ENCODE peak calls at places on chromosome 21, in nine cellular contexts. One of them, this sample, is unnamed.

GRCh38 chr21:43824250-43824882 is 35.0 kb downstream of the RRP1 start:
- DNase-seq in tibial artery: no peak
- DNase-seq in MM.1S: no peak
- DNase-seq in fibroblast of the aortic adventitia: peak
- DNase-seq in hepatocyte: no peak
- DNase-seq in HCT116: no peak
- DNase-seq in cardiac muscle cell: no peak
- DNase-seq in heart left ventricle: no peak
- DNase-seq in astrocyte of the spinal cord: peak
- DNase-seq in this sample: peak

GRCh38 chr21:43277481-43278351 is 108.9 kb downstream of the CRYAA start:
- DNase-seq in heart left ventricle: peak
- DNase-seq in astrocyte of the spinal cord: no peak
- DNase-seq in MM.1S: no peak
- DNase-seq in hepatocyte: no peak
- DNase-seq in HCT116: no peak
- DNase-seq in cardiac muscle cell: peak
- DNase-seq in tibial artery: no peak
- DNase-seq in fibroblast of the aortic adventitia: no peak
- DNase-seq in this sample: no peak

GRCh38 chr21:25862596-25862995 is 127.8 kb downstream of the GABPA start:
- DNase-seq in tibial artery: no peak
- DNase-seq in cardiac muscle cell: no peak
- DNase-seq in heart left ventricle: no peak
- DNase-seq in astrocyte of the spinal cord: peak
- DNase-seq in hepatocyte: no peak
- DNase-seq in HCT116: peak
- DNase-seq in fibroblast of the aortic adventitia: peak
- DNase-seq in MM.1S: peak
- DNase-seq in this sample: no peak

GRCh38 chr21:14836950-14837349 is 227.8 kb downstream of the NRIP1 start:
- DNase-seq in MM.1S: no peak
- DNase-seq in fibroblast of the aortic adventitia: peak
- DNase-seq in HCT116: no peak
- DNase-seq in astrocyte of the spinal cord: peak
- DNase-seq in tibial artery: no peak
- DNase-seq in heart left ventricle: no peak
- DNase-seq in hepatocyte: no peak
- DNase-seq in cardiac muscle cell: no peak
- DNase-seq in this sample: no peak

GRCh38 chr21:28615276-28615675 is 377.4 kb downstream of the LTN1 start:
- DNase-seq in cardiac muscle cell: no peak
- DNase-seq in HCT116: no peak
- DNase-seq in fibroblast of the aortic adventitia: peak
- DNase-seq in astrocyte of the spinal cord: peak
- DNase-seq in MM.1S: no peak
- DNase-seq in heart left ventricle: no peak
- DNase-seq in hepatocyte: no peak
- DNase-seq in tibial artery: no peak
- DNase-seq in this sample: peak

GRCh38 chr21:32469628-32470027 is 57.1 kb downstream of the EVA1C start:
- DNase-seq in hepatocyte: no peak
- DNase-seq in MM.1S: no peak
- DNase-seq in fibroblast of the aortic adventitia: no peak
- DNase-seq in heart left ventricle: no peak
- DNase-seq in astrocyte of the spinal cord: no peak
- DNase-seq in tibial artery: peak
- DNase-seq in HCT116: no peak
- DNase-seq in cardiac muscle cell: no peak
- DNase-seq in this sample: no peak

GRCh38 chr21:43585924-43586411 is 73.3 kb downstream of the HSF2BP start:
- DNase-seq in hepatocyte: peak
- DNase-seq in heart left ventricle: peak
- DNase-seq in MM.1S: no peak
- DNase-seq in HCT116: peak
- DNase-seq in cardiac muscle cell: peak
- DNase-seq in fibroblast of the aortic adventitia: peak
- DNase-seq in tibial artery: peak
- DNase-seq in astrocyte of the spinal cord: peak
- DNase-seq in this sample: peak

GRCh38 chr21:25964926-25965325 is 205.6 kb downstream of the APP start:
- DNase-seq in cardiac muscle cell: no peak
- DNase-seq in heart left ventricle: no peak
- DNase-seq in fibroblast of the aortic adventitia: no peak
- DNase-seq in astrocyte of the spinal cord: no peak
- DNase-seq in HCT116: no peak
- DNase-seq in MM.1S: no peak
- DNase-seq in hepatocyte: no peak
- DNase-seq in tibial artery: no peak
- DNase-seq in this sample: no peak

GRCh38 chr21:31347435-31348032 is 3.5 kb upstream of the TIAM1 start:
- DNase-seq in fibroblast of the aortic adventitia: peak
- DNase-seq in MM.1S: no peak
- DNase-seq in heart left ventricle: no peak
- DNase-seq in HCT116: no peak
- DNase-seq in tibial artery: no peak
- DNase-seq in cardiac muscle cell: peak
- DNase-seq in astrocyte of the spinal cord: peak
- DNase-seq in hepatocyte: peak
- DNase-seq in this sample: no peak

GRCh38 chr21:31351438-31351837 is 7.4 kb upstream of the TIAM1 start:
- DNase-seq in fibroblast of the aortic adventitia: peak
- DNase-seq in cardiac muscle cell: no peak
- DNase-seq in heart left ventricle: no peak
- DNase-seq in tibial artery: no peak
- DNase-seq in hepatocyte: peak
- DNase-seq in HCT116: no peak
- DNase-seq in MM.1S: no peak
- DNase-seq in astrocyte of the spinal cord: peak
- DNase-seq in this sample: no peak

GRCh38 chr21:26597981-26598380 is 24.9 kb upstream of the CYYR1 start:
- DNase-seq in HCT116: no peak
- DNase-seq in heart left ventricle: no peak
- DNase-seq in MM.1S: no peak
- DNase-seq in tibial artery: no peak
- DNase-seq in hepatocyte: no peak
- DNase-seq in cardiac muscle cell: no peak
- DNase-seq in astrocyte of the spinal cord: no peak
- DNase-seq in fibroblast of the aortic adventitia: no peak
- DNase-seq in this sample: no peak

GRCh38 chr21:33286600-33287456 is 20.7 kb downstream of the IL10RB start:
- DNase-seq in fibroblast of the aortic adventitia: peak
- DNase-seq in hepatocyte: no peak
- DNase-seq in tibial artery: no peak
- DNase-seq in heart left ventricle: peak
- DNase-seq in cardiac muscle cell: no peak
- DNase-seq in MM.1S: no peak
- DNase-seq in HCT116: peak
- DNase-seq in astrocyte of the spinal cord: peak
- DNase-seq in this sample: peak

GRCh38 chr21:27511241-27511640 is 544.4 kb upstream of the ADAMTS5 start:
- DNase-seq in heart left ventricle: no peak
- DNase-seq in MM.1S: no peak
- DNase-seq in hepatocyte: no peak
- DNase-seq in cardiac muscle cell: no peak
- DNase-seq in HCT116: no peak
- DNase-seq in fibroblast of the aortic adventitia: no peak
- DNase-seq in tibial artery: no peak
- DNase-seq in astrocyte of the spinal cord: no peak
- DNase-seq in this sample: no peak

GRCh38 chr21:31913191-31913608 is 40.4 kb downstream of the HUNK start:
- DNase-seq in astrocyte of the spinal cord: no peak
- DNase-seq in MM.1S: no peak
- DNase-seq in tibial artery: no peak
- DNase-seq in HCT116: no peak
- DNase-seq in cardiac muscle cell: peak
- DNase-seq in heart left ventricle: no peak
- DNase-seq in hepatocyte: no peak
- DNase-seq in fibroblast of the aortic adventitia: no peak
- DNase-seq in this sample: no peak

GRCh38 chr21:45802425-45802824 is 158.9 kb downstream of the PCBP3 start:
- DNase-seq in tibial artery: peak
- DNase-seq in hepatocyte: no peak
- DNase-seq in astrocyte of the spinal cord: no peak
- DNase-seq in fibroblast of the aortic adventitia: no peak
- DNase-seq in heart left ventricle: no peak
- DNase-seq in HCT116: no peak
- DNase-seq in cardiac muscle cell: no peak
- DNase-seq in MM.1S: no peak
- DNase-seq in this sample: no peak
- TF ChIP-seq CTCF in tibial artery: no peak
- TF ChIP-seq CTCF in hepatocyte: no peak
- TF ChIP-seq CTCF in astrocyte of the spinal cord: no peak
- TF ChIP-seq CTCF in fibroblast of the aortic adventitia: no peak
- TF ChIP-seq CTCF in heart left ventricle: no peak
- TF ChIP-seq CTCF in HCT116: no peak
- TF ChIP-seq CTCF in cardiac muscle cell: no peak
- TF ChIP-seq CTCF in MM.1S: no peak
- TF ChIP-seq CTCF in this sample: no peak

DNA sequence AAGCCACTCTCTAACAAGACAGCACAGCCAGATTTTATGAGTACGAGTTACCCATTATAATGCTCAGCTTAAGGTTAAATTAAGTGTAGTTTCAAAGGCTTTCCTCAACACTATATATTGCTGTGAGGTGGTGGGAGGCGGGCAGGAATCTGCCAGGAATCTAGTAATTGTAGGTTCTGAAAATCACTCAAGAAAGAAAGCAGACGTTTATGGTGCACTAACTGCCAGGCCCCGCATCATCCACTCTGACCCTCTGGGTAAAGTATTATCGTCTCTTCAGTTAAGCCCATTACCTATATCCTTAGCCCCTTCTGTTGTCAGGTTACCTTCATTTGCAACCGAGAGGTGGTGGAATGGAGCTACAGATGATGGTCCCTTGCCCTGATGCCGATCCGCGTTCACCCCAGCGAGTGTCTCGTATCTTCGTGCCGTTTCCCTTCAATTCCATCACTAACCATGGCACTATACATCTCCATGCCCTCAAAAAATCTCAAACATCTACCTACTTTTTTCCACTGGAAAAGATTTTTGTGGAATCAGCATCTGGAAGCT is 12.4 kb downstream of the HMGN1 start:
- DNase-seq in hepatocyte: no peak
- DNase-seq in fibroblast of the aortic adventitia: no peak
- DNase-seq in tibial artery: no peak
- DNase-seq in heart left ventricle: no peak
- DNase-seq in MM.1S: no peak
- DNase-seq in HCT116: no peak
- DNase-seq in cardiac muscle cell: no peak
- DNase-seq in astrocyte of the spinal cord: no peak
- DNase-seq in this sample: no peak
- H3K4me3 ChIP-seq in hepatocyte: no peak
- H3K4me3 ChIP-seq in fibroblast of the aortic adventitia: no peak
- H3K4me3 ChIP-seq in tibial artery: no peak
- H3K4me3 ChIP-seq in heart left ventricle: no peak
- H3K4me3 ChIP-seq in MM.1S: no peak
- H3K4me3 ChIP-seq in HCT116: no peak
- H3K4me3 ChIP-seq in cardiac muscle cell: no peak
- H3K4me3 ChIP-seq in astrocyte of the spinal cord: no peak
- H3K4me3 ChIP-seq in this sample: no peak

DNA sequence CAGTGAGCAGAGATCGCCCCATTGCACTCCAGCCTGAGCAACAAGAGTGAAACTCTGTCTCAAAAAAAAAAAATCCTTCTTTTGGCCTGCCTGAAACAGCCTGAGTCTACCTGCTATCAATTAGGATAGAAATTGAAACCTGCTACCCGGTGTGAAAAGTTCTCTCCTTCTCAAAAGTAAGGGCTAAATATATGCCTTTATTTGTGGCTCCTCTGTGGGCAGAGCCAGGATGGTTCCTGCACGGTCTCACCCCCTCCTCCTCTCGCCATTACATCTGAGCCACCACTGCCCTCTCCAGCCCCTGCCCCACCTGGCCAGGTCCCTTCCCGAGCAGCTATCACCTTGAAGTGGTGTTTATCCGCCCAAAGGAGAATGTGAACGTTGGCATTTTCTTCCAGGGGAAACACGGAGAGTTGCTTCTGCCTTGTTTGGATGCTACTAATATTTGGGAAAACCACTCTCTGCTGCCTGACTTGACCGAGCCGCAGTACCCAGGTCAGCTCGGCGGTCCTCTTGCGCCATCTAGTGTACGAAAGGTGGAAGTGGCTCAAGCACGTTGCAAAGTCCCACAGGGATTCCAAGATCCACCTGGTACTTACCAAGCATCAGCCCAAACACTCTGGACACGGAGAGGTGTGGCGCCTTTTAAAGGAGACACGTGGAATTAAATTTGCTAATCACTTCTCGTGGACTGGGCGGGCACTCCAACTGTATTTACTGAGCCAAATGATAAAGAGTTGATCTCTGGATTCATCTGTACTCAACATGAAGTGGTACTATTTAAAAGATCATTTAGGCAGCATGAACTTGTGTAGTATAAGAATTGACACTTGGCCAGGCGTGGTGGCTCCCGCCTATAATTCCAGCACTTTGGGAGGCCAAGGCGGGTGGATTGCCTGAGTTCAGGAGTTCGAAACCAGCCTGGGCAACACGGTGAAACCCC is 31.9 kb downstream of the SETD4 start:
- DNase-seq in cardiac muscle cell: peak
- DNase-seq in hepatocyte: peak
- DNase-seq in HCT116: peak
- DNase-seq in fibroblast of the aortic adventitia: peak
- DNase-seq in MM.1S: peak
- DNase-seq in tibial artery: peak
- DNase-seq in astrocyte of the spinal cord: peak
- DNase-seq in heart left ventricle: peak
- DNase-seq in this sample: no peak
- TF ChIP-seq CTCF in cardiac muscle cell: peak
- TF ChIP-seq CTCF in hepatocyte: peak
- TF ChIP-seq CTCF in HCT116: peak
- TF ChIP-seq CTCF in fibroblast of the aortic adventitia: peak
- TF ChIP-seq CTCF in MM.1S: peak
- TF ChIP-seq CTCF in tibial artery: peak
- TF ChIP-seq CTCF in astrocyte of the spinal cord: peak
- TF ChIP-seq CTCF in heart left ventricle: peak
- TF ChIP-seq CTCF in this sample: peak

DNA sequence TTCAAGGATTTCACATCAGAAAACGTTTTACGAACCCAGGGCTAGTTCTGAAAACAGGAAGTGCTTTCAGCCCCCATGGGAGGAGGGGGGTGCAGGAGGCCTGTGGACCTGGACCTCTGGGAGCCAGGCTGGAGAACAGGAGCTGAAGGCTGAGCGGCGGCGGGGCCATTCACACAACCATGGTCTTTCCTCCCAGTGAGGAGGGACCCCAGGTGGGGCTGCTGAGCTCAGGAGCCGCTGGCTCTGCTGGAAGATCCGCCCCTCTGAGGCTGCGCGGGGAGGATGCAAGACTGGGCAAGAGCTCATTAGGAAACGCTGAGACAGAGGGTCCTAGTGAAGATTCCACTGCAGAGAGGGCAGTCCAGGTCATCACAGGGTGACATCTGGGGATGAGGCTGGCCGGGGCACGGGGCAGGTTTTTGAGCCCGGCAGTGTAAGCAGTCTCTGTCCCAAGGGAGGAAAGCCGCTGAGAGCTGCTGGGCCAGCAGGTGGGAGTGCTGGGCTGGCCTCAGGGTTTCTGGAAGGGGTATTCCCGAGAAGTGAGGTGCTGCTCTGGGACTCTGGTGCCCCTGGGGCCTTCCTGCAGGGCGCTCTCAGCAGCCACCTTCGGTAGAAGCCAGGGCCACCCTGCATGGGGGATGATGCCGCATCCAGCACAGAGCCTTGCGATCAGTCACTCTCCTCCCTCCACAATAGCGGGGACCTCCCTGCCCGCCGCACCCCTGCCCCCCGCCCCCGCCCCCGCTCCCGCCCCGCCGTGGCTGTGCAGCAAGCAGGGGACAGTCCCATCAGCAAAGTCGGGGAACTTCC is 7.5 kb downstream of the MX2 start:
- DNase-seq in tibial artery: peak
- DNase-seq in heart left ventricle: peak
- DNase-seq in HCT116: no peak
- DNase-seq in cardiac muscle cell: peak
- DNase-seq in hepatocyte: peak
- DNase-seq in MM.1S: no peak
- DNase-seq in fibroblast of the aortic adventitia: no peak
- DNase-seq in astrocyte of the spinal cord: no peak
- DNase-seq in this sample: no peak
- H3K4me3 ChIP-seq in tibial artery: peak
- H3K4me3 ChIP-seq in heart left ventricle: peak
- H3K4me3 ChIP-seq in HCT116: no peak
- H3K4me3 ChIP-seq in cardiac muscle cell: peak
- H3K4me3 ChIP-seq in hepatocyte: no peak
- H3K4me3 ChIP-seq in MM.1S: no peak
- H3K4me3 ChIP-seq in fibroblast of the aortic adventitia: no peak
- H3K4me3 ChIP-seq in astrocyte of the spinal cord: no peak
- H3K4me3 ChIP-seq in this sample: no peak

This sample was measured in AG04449.